ENCODE peak calls at places on chromosome 9, in eight cellular contexts. P, B, D, U, K, T, H and Q are unnamed samples.

GRCh38 chr9:135240871-135241311 is 153.4 kb downstream of the OLFM1 start:
- DNase-seq in B (no peak), T (no peak), U (no peak), D (no peak), H (no peak), K (no peak), P (no peak), Q (no peak)

GRCh38 chr9:135356796-135357195 is 122.8 kb upstream of the PPP1R26 start:
- DNase-seq in D (no peak), H (no peak), B (no peak), U (no peak), P (no peak), T (no peak), K (no peak), Q (no peak)

GRCh38 chr9:69380811-69381210 is 55.8 kb downstream of the ENTREP1 start:
- DNase-seq in H (no peak), P (no peak), D (no peak), K (no peak), U (peak; percentile 56), T (peak; percentile 76), B (no peak), Q (no peak)

GRCh38 chr9:114880276-114880891 is 50.0 kb downstream of the TNFSF8 start:
- DNase-seq in H (no peak), K (no peak), B (no peak), U (peak; percentile 45), P (no peak), D (no peak), T (no peak), Q (no peak)

GRCh38 chr9:134406366-134407122 is 80.3 kb downstream of the RXRA start:
- DNase-seq in H (no peak), B (peak; percentile 77), K (no peak), D (no peak), P (no peak), T (peak; percentile 73), U (no peak), Q (no peak)

GRCh38 chr9:111074395-111074794 is 36.1 kb upstream of the LPAR1 start:
- DNase-seq in P (no peak), H (no peak), D (no peak), T (no peak), B (no peak), K (no peak), U (no peak), Q (no peak)

GRCh38 chr9:110640736-110641135 is 27.9 kb upstream of the MUSK start:
- DNase-seq in B (no peak), P (no peak), K (no peak), H (no peak), D (no peak), T (no peak), U (no peak), Q (no peak)

GRCh38 chr9:128145951-128146351 is 3.3 kb upstream of the LCN2 start:
- DNase-seq in H (no peak), U (no peak), P (no peak), T (no peak), K (no peak), B (no peak), D (no peak), Q (no peak)

GRCh38 chr9:129609486-129610192 is 11.3 kb downstream of the C9orf50 start:
- DNase-seq in D (no peak), H (peak; percentile 74), B (peak; percentile 74), U (no peak), K (no peak), T (no peak), P (peak; percentile 62), Q (no peak)

GRCh38 chr9:132732326-132732725 is 62.1 kb downstream of the GTF3C4 start:
- DNase-seq in H (no peak), D (no peak), B (no peak), K (no peak), U (no peak), P (no peak), T (no peak), Q (no peak)

DNA sequence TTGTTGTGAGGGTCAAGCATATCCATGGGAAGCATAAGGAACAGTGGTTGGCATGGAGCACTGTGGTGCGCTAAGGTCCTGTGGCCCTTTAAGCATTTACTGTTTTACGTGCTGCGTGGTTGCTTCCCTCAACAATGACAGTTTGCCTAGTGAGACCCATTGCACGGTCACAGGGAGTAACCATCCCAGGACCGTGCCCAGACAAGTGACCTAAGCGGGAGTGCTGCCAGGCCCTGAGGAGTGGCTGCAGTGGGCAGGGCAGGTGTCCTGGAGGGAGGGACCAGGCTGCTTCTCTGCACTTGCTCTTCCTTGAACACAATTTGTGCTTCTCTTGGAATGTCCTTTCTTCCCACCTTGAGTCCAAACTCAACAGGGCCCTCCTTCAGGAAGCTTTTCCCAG is 64.6 kb downstream of the RGS3 start:
- DNase-seq in H (peak; percentile 58), B (no peak), K (no peak), P (no peak), D (no peak), U (no peak), T (peak; percentile 72), Q (no peak)
- TF ChIP-seq POLR2A in H (no peak), B (no peak), K (no peak), P (no peak), D (no peak), U (no peak), T (peak; percentile 18), Q (no peak)

GRCh38 chr9:5626727-5627634 is 1.9 kb upstream of the RIC1 start:
- DNase-seq in K (no peak), U (peak; percentile 69), D (peak; percentile 59), T (peak; percentile 85), B (peak; percentile 70), H (no peak), P (peak; percentile 25), Q (peak; percentile 87)
- TF ChIP-seq POLR2A in K (peak; percentile 33), U (no peak), D (peak; percentile 55), T (no peak), B (no peak), H (no peak), P (no peak), Q (peak; percentile 55)

DNA sequence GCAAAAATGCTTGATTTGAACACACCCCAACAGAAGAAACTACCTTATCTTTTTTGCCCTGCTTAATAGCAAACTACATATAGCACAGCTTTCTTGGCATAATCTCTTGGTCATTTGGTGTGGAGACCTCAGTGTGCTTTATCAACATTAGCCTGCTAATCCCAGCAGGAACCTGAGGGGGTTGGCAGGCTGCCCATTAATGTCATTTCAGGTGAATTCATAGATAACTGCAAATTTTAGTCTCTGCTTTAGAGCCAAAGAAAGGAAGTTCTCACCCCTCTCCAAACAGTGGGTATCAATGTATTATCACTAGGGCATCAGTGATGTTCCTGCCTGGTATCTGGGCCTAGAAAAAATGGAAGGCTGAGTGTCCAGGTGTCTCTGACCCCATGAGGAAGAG is 489.0 kb downstream of the NTRK2 start:
- DNase-seq in H (peak; percentile 35), P (no peak), D (peak; percentile 38), U (no peak), T (no peak), K (no peak), B (peak; percentile 53), Q (no peak)
- TF ChIP-seq POLR2A in H (no peak), P (no peak), D (no peak), U (no peak), T (no peak), K (no peak), B (no peak), Q (no peak)

GRCh38 chr9:93801581-93802284 is 153.4 kb downstream of the BARX1 start:
- DNase-seq in B (no peak), H (no peak), P (no peak), K (no peak), D (no peak), U (no peak), T (no peak), Q (no peak)
- TF ChIP-seq POLR2A in B (no peak), H (no peak), P (no peak), K (no peak), D (no peak), U (no peak), T (no peak), Q (no peak)

GRCh38 chr9:136619742-136620440 is 42.8 kb upstream of the EGFL7 start:
- DNase-seq in B (peak; percentile 76), P (no peak), D (peak; percentile 40), U (peak; percentile 51), K (peak; percentile 71), H (peak; percentile 83), T (peak; percentile 54), Q (no peak)
- TF ChIP-seq POLR2A in B (no peak), P (no peak), D (peak; percentile 0), U (no peak), K (peak; percentile 16), H (no peak), T (no peak), Q (no peak)